ENCODE peak calls at places on chromosomes 12 and 14, in eight cellular contexts. R is Daoy, V is GM13977, G is B cell, F is choroid plexus epithelial cell, B is NCI-H774, K is NCI-H1105, X is GM03348. U is an unnamed sample.
A peak's percentile ranks its signal among the peaks of the same experiment; 100 is the strongest.

GRCh38 chr12:103548622-103549601 is 38.2 kb upstream of the STAB2 start:
- DNase-seq in R (peak; percentile 80), V (peak; percentile 43), G (peak; percentile 81), F (peak; percentile 82), B (peak; percentile 93), K (peak; percentile 79), X (peak; percentile 66), U (peak; percentile 65)

GRCh38 chr12:112126916-112127315 is 1.6 kb downstream of the TRAFD1 start:
- DNase-seq in R (peak; percentile 24), V (no peak), G (no peak), F (no peak), B (no peak), K (no peak), X (no peak), U (no peak)

GRCh38 chr14:86654558-86655184 is 1124.7 kb downstream of the FLRT2 start:
- DNase-seq in R (peak; percentile 65), V (peak; percentile 7), G (no peak), F (peak; percentile 67), B (no peak), K (no peak), X (no peak), U (peak; percentile 43)

GRCh38 chr12:62772556-62772955 is 162.4 kb downstream of the PPM1H start:
- DNase-seq in R (peak; percentile 75), V (no peak), G (no peak), F (no peak), B (no peak), K (no peak), X (peak; percentile 24), U (peak; percentile 96)

GRCh38 chr14:71117839-71118743 is 210.8 kb downstream of the PCNX1 start:
- DNase-seq in R (peak; percentile 79), V (no peak), G (no peak), F (peak; percentile 80), B (no peak), K (no peak), X (peak; percentile 65), U (peak; percentile 86)

GRCh38 chr12:9363145-9363544 is 154.9 kb upstream of the PZP start:
- DNase-seq in R (no peak), V (no peak), G (no peak), F (no peak), B (no peak), K (no peak), X (no peak), U (peak; percentile 11)

GRCh38 chr12:67042697-67043131 is 226.4 kb upstream of the CAND1 start:
- DNase-seq in R (peak; percentile 70), V (no peak), G (no peak), F (peak; percentile 22), B (peak; percentile 86), K (peak; percentile 77), X (no peak), U (peak; percentile 32)

GRCh38 chr14:68910540-68910939 is 68.6 kb downstream of the ACTN1 start:
- DNase-seq in R (peak; percentile 29), V (no peak), G (no peak), F (peak; percentile 78), B (no peak), K (no peak), X (no peak), U (peak; percentile 45)

GRCh38 chr14:69358233-69358963 is 39.7 kb downstream of the ERH start:
- DNase-seq in R (peak; percentile 61), V (no peak), G (peak; percentile 48), F (no peak), B (no peak), K (no peak), X (no peak), U (peak; percentile 60)

GRCh38 chr12:125314051-125314882 is 249.0 kb downstream of the AACS start:
- DNase-seq in R (peak; percentile 16), V (no peak), G (no peak), F (no peak), B (no peak), K (no peak), X (no peak), U (no peak)

GRCh38 chr12:64137117-64137516 is 85.0 kb downstream of the KICS2 start:
- DNase-seq in R (no peak), V (no peak), G (no peak), F (no peak), B (no peak), K (no peak), X (no peak), U (no peak)

GRCh38 chr14:68979722-68980552 is 835 bp upstream of the ACTN1 start:
- DNase-seq in R (peak; percentile 59), V (peak; percentile 24), G (no peak), F (peak; percentile 55), B (no peak), K (peak; percentile 12), X (peak; percentile 82), U (no peak)

GRCh38 chr12:131912526-131913274 is 16.4 kb upstream of the PUS1 start:
- DNase-seq in R (peak; percentile 97), V (no peak), G (no peak), F (peak; percentile 80), B (no peak), K (no peak), X (peak; percentile 91), U (peak; percentile 84)

GRCh38 chr12:3158851-3159465 is 81.8 kb downstream of the TSPAN9 start:
- DNase-seq in R (no peak), V (no peak), G (no peak), F (peak; percentile 82), B (no peak), K (no peak), X (peak; percentile 59), U (no peak)

GRCh38 chr12:96400631-96401060 is 407 bp upstream of the CDK17 start:
- DNase-seq in R (no peak), V (no peak), G (no peak), F (peak; percentile 46), B (no peak), K (peak; percentile 36), X (no peak), U (peak; percentile 46)

GRCh38 chr12:45130881-45131281 is 80.0 kb upstream of the DBX2 start:
- DNase-seq in R (peak; percentile 61), V (peak; percentile 58), G (peak; percentile 41), F (peak; percentile 73), B (peak; percentile 83), K (peak; percentile 59), X (peak; percentile 73), U (peak; percentile 61)

GRCh38 chr12:120013659-120014380 is 24.8 kb downstream of the BICDL1 start:
- DNase-seq in R (peak; percentile 30), V (peak; percentile 61), G (peak; percentile 52), F (no peak), B (no peak), K (no peak), X (no peak), U (no peak)